ENCODE peak calls at places on chromosome 18, in five cellular contexts. T is activated CD8-positive, alpha-beta memory T cell treated with anti-CD3 and anti-CD28 coated beads for 24 hours; B is neural crest cell; A is epithelial cell of esophagus; F is activated CD4-positive, alpha-beta memory T cell treated with anti-CD3 and anti-CD28 coated beads for 36 hours. G is an unnamed sample.

GRCh38 chr18:23352042-23352441 is 101.0 kb upstream of the RIOK3 start:
- DNase-seq in T (no peak), B (no peak), A (no peak), F (no peak), G (no peak)

GRCh38 chr18:8834837-8835236 is 129.5 kb downstream of the MTCL1 start:
- DNase-seq in T (no peak), B (no peak), A (no peak), F (no peak), G (no peak)

GRCh38 chr18:35344736-35345459 is 678 bp upstream of the ZNF24 start:
- DNase-seq in T (no peak), B (no peak), A (no peak), F (no peak), G (peak)

GRCh38 chr18:79643049-79643765 is 36.4 kb upstream of the CTDP1 start:
- DNase-seq in T (no peak), B (no peak), A (no peak), F (no peak), G (no peak)

GRCh38 chr18:22613788-22614187 is 196.1 kb upstream of the CTAGE1 start:
- DNase-seq in T (no peak), B (no peak), A (peak), F (no peak), G (no peak)

GRCh38 chr18:10101293-10101701 is 187.5 kb downstream of the VAPA start:
- DNase-seq in T (no peak), B (no peak), A (no peak), F (no peak), G (peak)

GRCh38 chr18:68177807-68178702 is 536.9 kb downstream of the TMX3 start:
- DNase-seq in T (no peak), B (no peak), A (peak), F (no peak), G (no peak)

GRCh38 chr18:993560-993959 is 88.9 kb downstream of the ADCYAP1 start:
- DNase-seq in T (no peak), B (no peak), A (no peak), F (no peak), G (no peak)

GRCh38 chr18:9838144-9838877 is 47.5 kb upstream of the TXNDC2 start:
- DNase-seq in T (no peak), B (no peak), A (no peak), F (no peak), G (no peak)

GRCh38 chr18:34956663-34957062 is 84.5 kb upstream of the MAPRE2 start:
- DNase-seq in T (no peak), B (no peak), A (no peak), F (no peak), G (no peak)

GRCh38 chr18:31273812-31274527 is 44.0 kb upstream of the DSG1 start:
- DNase-seq in T (no peak), B (no peak), A (no peak), F (no peak), G (no peak)

GRCh38 chr18:72993245-72993644 is 125.5 kb upstream of the NETO1 start:
- DNase-seq in T (no peak), B (no peak), A (peak), F (no peak), G (no peak)

GRCh38 chr18:10032331-10032979 is 118.6 kb downstream of the VAPA start:
- DNase-seq in T (peak), B (no peak), A (no peak), F (no peak), G (peak)

GRCh38 chr18:23740105-23740830 is 51.0 kb downstream of the LAMA3 start:
- DNase-seq in T (no peak), B (no peak), A (no peak), F (no peak), G (no peak)

GRCh38 chr18:22032392-22032961 is 136.9 kb upstream of the GATA6 start:
- DNase-seq in T (no peak), B (no peak), A (peak), F (no peak), G (no peak)